ENCODE peak calls at places on chromosomes 5 and 9, in nine cellular contexts. R is A549, N is choroid plexus epithelial cell, P is mesothelial cell of epicardium, V is IMR-90, J is RWPE1, Q is GM12865, S is fibroblast of mammary gland, W is AG04449. F is an unnamed sample.

GRCh38 chr9:14616188-14616982 is 76.8 kb downstream of the ZDHHC21 start:
- DNase-seq in Q (peak; percentile 66), P (no peak), V (peak; percentile 73), W (peak; percentile 23), S (peak; percentile 77), N (peak; percentile 88), J (peak; percentile 11), R (peak; percentile 66), F (no peak)

GRCh38 chr5:144352732-144353317 is 182.2 kb downstream of the KCTD16 start:
- DNase-seq in J (no peak), V (no peak), S (no peak), N (no peak), W (no peak), P (no peak), R (no peak), Q (no peak), F (no peak)

GRCh38 chr5:20601678-20602100 is 613.7 kb upstream of the CDH18 start:
- DNase-seq in S (peak; percentile 32), N (peak; percentile 61), J (no peak), Q (no peak), P (no peak), W (no peak), R (peak; percentile 48), V (no peak), F (no peak)

GRCh38 chr5:45417285-45417996 is 278.7 kb downstream of the HCN1 start:
- DNase-seq in R (no peak), Q (no peak), V (no peak), J (no peak), P (no peak), N (no peak), W (no peak), S (no peak), F (no peak)

GRCh38 chr5:172008689-172009141 is 2.3 kb upstream of the FBXW11 start:
- DNase-seq in P (no peak), J (no peak), W (no peak), S (no peak), R (no peak), V (no peak), Q (no peak), N (peak; percentile 37), F (no peak)

GRCh38 chr9:84679571-84679970 is 10.0 kb downstream of the NTRK2 start:
- DNase-seq in W (no peak), V (no peak), N (no peak), Q (no peak), J (no peak), S (no peak), P (no peak), R (no peak), F (no peak)

GRCh38 chr9:132372177-132373095 is 17.6 kb upstream of the SETX start:
- DNase-seq in J (no peak), N (peak; percentile 45), W (no peak), R (peak; percentile 29), S (no peak), Q (peak; percentile 53), V (peak; percentile 36), P (no peak), F (no peak)

GRCh38 chr9:88974641-88975040 is 16.6 kb upstream of the S1PR3 start:
- DNase-seq in N (no peak), J (no peak), P (no peak), W (no peak), V (no peak), R (no peak), S (no peak), Q (no peak), F (no peak)

GRCh38 chr5:66897355-66897754 is 299.2 kb downstream of the CD180 start:
- DNase-seq in S (no peak), Q (no peak), P (no peak), J (no peak), V (no peak), R (no peak), N (no peak), W (no peak), F (no peak)

GRCh38 chr5:173789031-173789920 is 98.9 kb upstream of the CPEB4 start:
- DNase-seq in N (peak; percentile 76), W (no peak), P (no peak), S (peak; percentile 89), V (peak; percentile 78), Q (peak; percentile 59), J (peak; percentile 78), R (no peak), F (no peak)

GRCh38 chr9:133781828-133782135 is 43.6 kb upstream of the SARDH start:
- DNase-seq in W (no peak), J (no peak), V (no peak), P (no peak), N (no peak), S (no peak), R (no peak), Q (no peak), F (no peak)

GRCh38 chr5:52849544-52849943 is 61.8 kb downstream of the ITGA1 start:
- DNase-seq in V (no peak), P (no peak), Q (no peak), W (no peak), S (no peak), R (no peak), J (no peak), N (no peak), F (no peak)

GRCh38 chr5:52854949-52855348 is 67.2 kb downstream of the ITGA1 start:
- DNase-seq in J (no peak), P (no peak), Q (no peak), V (no peak), N (no peak), R (no peak), S (no peak), W (no peak), F (no peak)

GRCh38 chr5:52856564-52856963 is 68.8 kb downstream of the ITGA1 start:
- DNase-seq in N (peak; percentile 60), S (peak; percentile 33), V (peak; percentile 72), P (no peak), R (no peak), W (no peak), J (no peak), Q (peak; percentile 8), F (no peak)

GRCh38 chr5:52859619-52860018 is 71.9 kb downstream of the ITGA1 start:
- DNase-seq in S (peak; percentile 62), J (no peak), N (peak; percentile 86), V (peak; percentile 93), R (no peak), P (no peak), W (peak; percentile 83), Q (no peak), F (no peak)

GRCh38 chr5:52853573-52854163 is 66.0 kb downstream of the ITGA1 start:
- DNase-seq in V (peak; percentile 53), N (no peak), Q (no peak), W (no peak), J (no peak), S (no peak), P (no peak), R (no peak), F (no peak)
- TF ChIP-seq CTCF in V (no peak), N (no peak), Q (no peak), W (no peak), J (no peak), S (no peak), P (no peak), R (no peak), F (no peak)

DNA sequence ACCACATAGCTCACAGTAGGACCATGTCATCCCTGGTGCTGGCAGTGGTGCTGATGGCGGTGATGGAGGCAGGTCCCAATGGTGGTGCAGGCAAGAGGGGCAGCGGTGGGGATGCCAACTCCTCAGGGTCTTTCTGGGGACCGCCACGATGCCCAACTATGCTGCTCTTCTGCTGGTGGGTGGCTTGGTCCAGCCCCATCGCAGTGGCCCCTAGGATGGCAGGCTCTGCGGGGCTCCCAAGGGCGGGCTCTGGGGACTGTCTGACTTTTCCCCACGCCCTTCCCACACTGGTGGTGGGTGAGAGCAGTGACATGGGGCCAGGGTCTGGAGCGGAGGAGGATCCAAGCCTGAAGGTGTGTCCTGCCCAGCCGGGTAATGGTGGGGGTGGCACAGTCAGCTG is 288.9 kb upstream of the RIOK2 start:
- DNase-seq in W (no peak), S (no peak), R (no peak), Q (no peak), V (no peak), P (no peak), J (no peak), N (no peak), F (no peak)
- TF ChIP-seq CTCF in W (no peak), S (no peak), R (no peak), Q (no peak), V (no peak), P (no peak), J (no peak), N (no peak), F (no peak)

GRCh38 chr9:3177921-3178320 is 334.0 kb upstream of the PUM3 start:
- DNase-seq in P (no peak), N (no peak), V (no peak), R (no peak), Q (no peak), S (peak; percentile 77), W (no peak), J (no peak), F (no peak)

GRCh38 chr9:3177362-3177761 is 333.5 kb upstream of the PUM3 start:
- DNase-seq in V (no peak), R (no peak), S (peak; percentile 21), N (no peak), W (no peak), Q (no peak), J (no peak), P (no peak), F (no peak)

GRCh38 chr9:3180696-3181048 is 336.8 kb upstream of the PUM3 start:
- DNase-seq in R (no peak), W (no peak), Q (no peak), J (no peak), S (no peak), N (no peak), P (no peak), V (no peak), F (no peak)

GRCh38 chr9:3181049-3181953 is 337.4 kb upstream of the PUM3 start:
- DNase-seq in R (peak; percentile 48), N (peak; percentile 23), V (no peak), P (peak; percentile 73), Q (peak; percentile 67), W (no peak), S (peak; percentile 27), J (peak; percentile 4), F (no peak)

DNA sequence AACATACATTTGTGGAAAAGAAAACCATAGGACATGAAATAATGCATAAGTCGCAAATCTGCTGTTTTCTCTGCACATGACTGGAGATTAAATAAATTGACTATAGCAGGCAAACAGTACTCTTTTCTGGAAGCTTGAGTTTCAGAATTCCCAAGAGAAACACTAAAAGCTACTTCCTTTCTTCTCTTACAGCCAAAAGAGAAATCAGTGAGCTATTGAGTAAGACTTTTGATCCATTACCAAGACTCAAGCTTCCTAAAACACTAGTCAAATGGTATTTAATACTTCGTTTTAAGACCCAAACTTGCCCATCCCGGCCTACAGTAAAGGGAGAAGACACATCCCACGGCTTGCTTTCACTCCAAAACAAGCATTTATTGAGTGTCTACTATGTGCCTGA is 335.8 kb upstream of the PUM3 start:
- DNase-seq in P (no peak), W (no peak), V (no peak), R (no peak), N (no peak), S (peak; percentile 75), J (no peak), Q (no peak), F (no peak)
- TF ChIP-seq CTCF in P (no peak), W (no peak), V (no peak), R (no peak), N (no peak), S (no peak), J (no peak), Q (no peak), F (no peak)

DNA sequence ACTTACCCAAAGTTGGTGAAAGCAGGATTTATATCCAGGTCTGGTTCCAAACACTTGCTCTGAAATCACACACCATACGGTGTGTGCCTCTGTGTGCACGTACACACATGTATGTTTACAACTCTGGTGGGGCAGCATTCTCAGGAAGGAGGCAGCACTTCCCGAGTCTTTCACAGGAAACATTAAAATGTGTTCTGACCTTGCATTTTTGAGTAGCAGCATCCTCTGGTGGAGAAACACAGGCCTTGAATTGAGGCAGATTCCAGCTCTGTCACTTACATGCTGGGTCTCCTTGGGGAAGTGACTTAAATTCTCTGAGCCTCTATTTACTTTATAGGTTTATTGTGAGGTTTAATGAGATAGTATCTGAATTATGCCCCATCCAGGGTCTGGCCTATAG is 126.4 kb downstream of the RGS3 start:
- DNase-seq in J (no peak), V (peak; percentile 66), N (peak; percentile 79), R (peak; percentile 68), W (no peak), P (no peak), S (peak; percentile 72), Q (no peak), F (no peak)
- TF ChIP-seq CTCF in J (peak; percentile 65), V (peak; percentile 85), N (peak; percentile 90), R (peak; percentile 62), W (peak; percentile 72), P (no peak), S (peak; percentile 93), Q (peak; percentile 32), F (peak; percentile 75)